ENCODE peak calls at places on chromosomes 3 and 15, in seven cellular contexts. F, B, P, G, C, D and R are unnamed samples.

GRCh38 chr3:88957751-88958452 is 149.5 kb upstream of the EPHA3 start:
- DNase-seq in G (peak), P (peak), F (no peak), B (no peak), C (no peak), D (no peak), R (peak)

GRCh38 chr15:27412413-27412812 is 441.4 kb downstream of the GABRG3 start:
- DNase-seq in G (no peak), F (no peak), P (no peak), C (no peak), D (no peak), B (peak), R (no peak)

GRCh38 chr3:160226026-160226739 is 961 bp downstream of the C3orf80 start:
- DNase-seq in P (no peak), B (peak), D (peak), C (no peak), F (no peak), G (no peak), R (no peak)

GRCh38 chr15:26772588-26773484 is at the start of gene GABRB3:
- DNase-seq in C (no peak), P (peak), D (no peak), B (peak), G (peak), F (peak), R (no peak)

GRCh38 chr3:167166594-167167253 is 213.4 kb downstream of the ZBBX start:
- DNase-seq in B (no peak), G (no peak), P (no peak), D (no peak), C (peak), F (no peak), R (no peak)

GRCh38 chr3:133121471-133121870 is 83.3 kb downstream of the TMEM108 start:
- DNase-seq in B (no peak), P (no peak), F (no peak), D (no peak), C (no peak), G (no peak), R (no peak)

GRCh38 chr15:69410290-69410874 is 3.8 kb upstream of the KIF23 start:
- DNase-seq in P (peak), D (peak), C (no peak), B (peak), F (no peak), G (no peak), R (no peak)

GRCh38 chr3:24521306-24522154 is 26.9 kb upstream of the THRB start:
- DNase-seq in D (no peak), B (peak), P (peak), G (peak), F (peak), C (peak), R (no peak)

GRCh38 chr3:151976211-151977050 is 103.0 kb downstream of the SUCNR1 start:
- DNase-seq in C (no peak), B (peak), P (peak), F (no peak), G (peak), D (peak), R (peak)

GRCh38 chr3:101509811-101510210 is 3.2 kb downstream of the SENP7 start:
- DNase-seq in G (peak), D (no peak), C (no peak), P (peak), B (no peak), F (no peak), R (peak)

GRCh38 chr3:112308151-112308911 is 14.3 kb upstream of the SLC9C1 start:
- DNase-seq in D (no peak), P (peak), F (no peak), G (peak), B (peak), C (no peak), R (no peak)

GRCh38 chr15:55526559-55527036 is 18.6 kb upstream of the DNAAF4 start:
- DNase-seq in P (peak), B (peak), C (no peak), D (peak), F (no peak), G (peak), R (peak)

GRCh38 chr3:116579843-116580242 is 129.7 kb upstream of the TUSC7 start:
- DNase-seq in F (no peak), P (peak), C (no peak), D (peak), G (peak), B (peak), R (no peak)

GRCh38 chr3:124207873-124208473 is 216.0 kb upstream of the ROPN1 start:
- DNase-seq in D (no peak), B (no peak), G (no peak), C (no peak), P (no peak), F (no peak), R (no peak)

GRCh38 chr3:65922441-65922840 is 116.3 kb downstream of the MAGI1 start:
- DNase-seq in C (no peak), F (no peak), P (no peak), B (no peak), G (no peak), D (no peak), R (no peak)

GRCh38 chr3:121477589-121477988 is 68.2 kb downstream of the POLQ start:
- DNase-seq in F (no peak), B (no peak), G (peak), D (no peak), P (no peak), C (no peak), R (peak)

GRCh38 chr3:186869253-186870235 is 27.0 kb downstream of the ADIPOQ start:
- DNase-seq in C (no peak), F (no peak), G (no peak), D (no peak), P (peak), B (no peak), R (no peak)

GRCh38 chr3:28033059-28033784 is 208.2 kb upstream of the CMC1 start:
- DNase-seq in P (no peak), C (no peak), F (no peak), D (no peak), B (no peak), G (no peak), R (no peak)

GRCh38 chr3:188700918-188701317 is 470.9 kb upstream of the TPRG1 start:
- DNase-seq in B (no peak), C (no peak), P (no peak), D (no peak), F (no peak), G (no peak), R (no peak)

GRCh38 chr3:194588741-194589140 is 44.5 kb downstream of the TMEM44 start:
- DNase-seq in D (no peak), B (no peak), P (no peak), C (no peak), F (no peak), G (peak), R (peak)

GRCh38 chr3:194596906-194597305 is 36.3 kb downstream of the TMEM44 start:
- DNase-seq in G (no peak), D (no peak), C (no peak), F (no peak), B (no peak), P (no peak), R (no peak)

GRCh38 chr3:194587438-194587931 is 45.7 kb downstream of the TMEM44 start:
- DNase-seq in P (peak), F (no peak), C (no peak), D (no peak), B (no peak), G (peak), R (no peak)

GRCh38 chr3:194588236-194588635 is 45.0 kb downstream of the TMEM44 start:
- DNase-seq in G (no peak), F (no peak), D (no peak), B (no peak), C (no peak), P (peak), R (no peak)

DNA sequence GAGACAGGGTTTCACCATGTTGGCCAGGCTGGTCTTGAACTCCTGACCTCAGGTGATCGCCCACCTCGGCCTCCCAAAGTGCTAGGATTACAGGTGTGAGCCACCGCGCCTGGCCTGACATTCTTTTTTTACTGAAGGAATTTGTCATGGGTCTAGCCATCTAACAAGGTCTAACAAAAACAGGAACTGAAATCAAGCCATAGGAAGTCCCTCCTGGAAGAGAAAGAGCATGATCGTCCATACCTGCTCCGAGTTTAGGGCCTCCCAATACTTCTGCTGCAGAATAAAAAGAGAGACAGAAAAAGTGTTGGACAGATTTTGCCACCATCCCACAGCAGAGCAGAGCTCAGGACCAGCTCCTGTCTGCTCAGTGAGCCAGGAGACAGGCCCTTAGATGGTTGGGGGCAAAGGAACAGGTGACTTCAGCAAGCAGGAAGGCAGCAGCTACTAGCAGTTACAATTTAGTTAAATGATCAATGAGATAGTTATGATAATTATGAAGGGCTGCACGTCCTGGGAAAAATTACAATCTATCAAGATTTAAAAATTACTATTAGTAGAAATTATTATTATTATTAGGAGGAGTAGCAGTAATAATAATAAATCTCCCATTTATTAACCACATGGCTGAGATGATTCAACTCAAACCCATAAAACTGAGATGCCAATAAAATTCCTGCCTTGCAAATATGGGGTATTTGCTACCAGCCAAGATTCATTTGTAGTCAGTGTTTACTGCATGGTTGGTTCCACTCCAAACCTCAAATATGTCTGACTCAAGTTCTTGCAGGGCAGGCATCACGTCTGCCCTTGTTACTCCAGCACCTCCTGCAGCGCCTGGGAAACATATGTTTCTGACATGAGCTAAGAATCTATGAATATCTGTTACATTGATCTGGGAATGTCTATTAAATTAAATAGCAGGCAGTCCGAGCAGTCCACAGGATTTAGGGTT is 40.1 kb downstream of the TMEM44 start:
- DNase-seq in B (peak), D (no peak), F (no peak), P (peak), C (peak), G (peak), R (peak)
- TF ChIP-seq CTCF in B (no peak), D (no peak), F (no peak), P (peak), C (no peak), G (no peak), R (peak)

GRCh38 chr3:61078016-61078415 is 173.2 kb downstream of the FHIT start:
- DNase-seq in C (no peak), D (no peak), P (no peak), F (no peak), B (no peak), G (no peak), R (no peak)
- H3K4me3 ChIP-seq in C (no peak), D (no peak), P (no peak), F (no peak), B (no peak), G (no peak), R (no peak)

GRCh38 chr3:107977571-107977970 is 113.3 kb downstream of the CD47 start:
- DNase-seq in B (no peak), G (no peak), C (no peak), D (no peak), P (no peak), F (no peak), R (no peak)
- TF ChIP-seq CTCF in B (no peak), G (no peak), C (no peak), D (no peak), P (no peak), F (no peak), R (no peak)

GRCh38 chr3:129429080-129429451 is 630 bp upstream of the EFCAB12 start:
- DNase-seq in C (no peak), G (no peak), B (no peak), D (no peak), P (no peak), F (no peak), R (no peak)
- H3K4me3 ChIP-seq in C (peak), G (no peak), B (no peak), D (no peak), P (no peak), F (peak), R (no peak)

GRCh38 chr3:33071946-33072345 is 25.0 kb downstream of the GLB1 start:
- DNase-seq in C (no peak), B (no peak), F (no peak), P (no peak), D (no peak), G (no peak), R (no peak)
- TF ChIP-seq CTCF in C (no peak), B (no peak), F (no peak), P (no peak), D (no peak), G (no peak), R (no peak)

GRCh38 chr3:20047940-20048339 is 7.7 kb downstream of the KAT2B start:
- DNase-seq in G (no peak), F (no peak), B (no peak), P (no peak), D (no peak), C (no peak), R (no peak)
- H3K4me3 ChIP-seq in G (no peak), F (no peak), B (no peak), P (no peak), D (no peak), C (no peak), R (no peak)

DNA sequence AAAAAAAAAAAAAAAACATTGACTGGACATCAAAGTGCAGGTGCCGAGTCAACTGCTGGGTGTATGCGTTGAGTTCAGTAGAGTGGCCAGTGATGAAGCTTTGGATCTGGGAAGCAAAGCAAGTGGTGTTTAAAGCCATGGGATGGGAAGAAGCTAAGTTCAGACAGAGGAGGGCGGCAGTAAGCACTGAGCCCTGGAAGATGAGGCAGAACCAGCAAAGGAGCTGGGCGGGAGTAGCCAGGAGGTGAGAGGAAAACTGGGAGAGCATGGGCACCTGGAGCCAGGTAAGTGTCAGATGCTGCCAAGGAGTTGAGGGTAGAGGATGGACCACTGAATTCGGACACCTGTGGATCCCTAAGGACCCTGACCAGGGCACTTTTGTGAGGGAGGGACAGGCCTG is 11.4 kb upstream of the GNAI2 start:
- DNase-seq in F (no peak), D (no peak), G (no peak), C (no peak), P (no peak), B (no peak), R (no peak)
- TF ChIP-seq CTCF in F (no peak), D (no peak), G (no peak), C (no peak), P (no peak), B (no peak), R (no peak)